ENCODE peak calls at places on chromosomes 2 and 18, in six cellular contexts. Q, X, C, J, L and T are unnamed samples.

GRCh38 chr2:71933467-71934319 is 214.0 kb downstream of the CYP26B1 start:
- DNase-seq in J (no peak), L (peak), Q (no peak), X (no peak), C (peak), T (no peak)

GRCh38 chr2:124024491-124025348 is at the start of gene CNTNAP5:
- DNase-seq in L (no peak), X (peak), Q (no peak), C (peak), J (no peak), T (no peak)

GRCh38 chr2:20539776-20540586 is 93.1 kb downstream of the RHOB start:
- DNase-seq in L (no peak), X (no peak), J (no peak), Q (no peak), C (no peak), T (no peak)

GRCh38 chr2:199309973-199310372 is 147.8 kb downstream of the SATB2 start:
- DNase-seq in Q (no peak), J (no peak), L (no peak), X (no peak), C (no peak), T (no peak)

GRCh38 chr2:164873096-164873670 is 31.6 kb upstream of the COBLL1 start:
- DNase-seq in X (no peak), Q (no peak), C (no peak), J (no peak), L (no peak), T (no peak)

GRCh38 chr18:76957384-76958355 is 135.3 kb downstream of the ZNF236 start:
- DNase-seq in X (no peak), L (no peak), J (no peak), Q (no peak), C (peak), T (no peak)

GRCh38 chr18:80241919-80242777 is 5.2 kb downstream of the PARD6G start:
- DNase-seq in L (no peak), J (no peak), C (no peak), Q (no peak), X (no peak), T (no peak)

GRCh38 chr2:25982273-25982967 is at the start of gene KIF3C:
- DNase-seq in C (peak), Q (peak), J (peak), X (peak), L (no peak), T (peak)

GRCh38 chr2:44906972-44907371 is 34.5 kb upstream of the SIX3 start:
- DNase-seq in L (no peak), J (no peak), X (no peak), C (no peak), Q (no peak), T (no peak)